ENCODE peak calls at places on chromosomes 16 and 17, in ten cellular contexts. G is CD8-positive, alpha-beta memory T cell; Y is endodermal cell; Z is thoracic aorta; A is testis; E is psoas muscle; I is kidney; Q is heart right ventricle; P is cardiac muscle cell; W is stomach. O is an unnamed sample.

GRCh38 chr17:50255766-50256480 is 18.3 kb upstream of the TMEM92 start:
- DNase-seq in A (no peak), I (peak), G (no peak), Q (no peak), E (no peak), W (no peak), P (no peak), Y (peak), Z (no peak), O (no peak)

GRCh38 chr16:79278506-79278905 is 322.0 kb downstream of the MAF start:
- DNase-seq in E (no peak), P (no peak), G (peak), A (no peak), W (no peak), Y (no peak), Q (no peak), Z (no peak), I (no peak), O (no peak)

GRCh38 chr17:81480140-81480917 is 32.3 kb downstream of the ACTG1 start:
- DNase-seq in P (no peak), Q (no peak), I (no peak), A (peak), G (no peak), W (no peak), E (peak), Z (no peak), Y (no peak), O (no peak)

GRCh38 chr16:83807710-83808572 is at the start of gene HSBP1:
- DNase-seq in W (peak), Z (peak), A (peak), G (peak), I (peak), Q (peak), E (peak), P (peak), Y (peak), O (no peak)

GRCh38 chr16:83470406-83470805 is 337.4 kb upstream of the HSBP1 start:
- DNase-seq in A (no peak), Z (no peak), Q (no peak), P (no peak), Y (no peak), G (no peak), I (no peak), W (no peak), E (no peak), O (no peak)

GRCh38 chr17:76529224-76529642 is 8.3 kb downstream of the CYGB start:
- DNase-seq in P (no peak), E (peak), W (peak), Z (peak), A (peak), I (peak), G (no peak), Q (peak), Y (no peak), O (no peak)

GRCh38 chr17:50443492-50444051 is 17.6 kb downstream of the ACSF2 start:
- DNase-seq in Q (no peak), G (no peak), Y (no peak), I (no peak), Z (no peak), E (no peak), A (peak), P (peak), W (no peak), O (no peak)

GRCh38 chr17:41464682-41465081 is 2.5 kb downstream of the KRT32 start:
- DNase-seq in Y (no peak), Z (peak), G (no peak), E (peak), W (peak), A (peak), Q (peak), P (peak), I (no peak), O (peak)

GRCh38 chr17:16281351-16281750 is 64.3 kb downstream of the PIGL start:
- DNase-seq in Z (no peak), P (no peak), A (no peak), W (no peak), Q (no peak), G (no peak), E (no peak), Y (no peak), I (no peak), O (no peak)

GRCh38 chr17:55237826-55238196 is 26.9 kb upstream of the HLF start:
- DNase-seq in E (no peak), Z (no peak), Q (no peak), A (no peak), G (no peak), W (no peak), P (no peak), I (no peak), Y (no peak), O (no peak)

GRCh38 chr17:77796201-77796860 is 162.2 kb upstream of the TNRC6C start:
- DNase-seq in I (no peak), P (no peak), W (no peak), Z (peak), Y (no peak), A (no peak), G (no peak), E (peak), Q (no peak), O (no peak)

GRCh38 chr17:63223212-63223911 is 222.7 kb downstream of the CYB561 start:
- DNase-seq in I (no peak), Y (no peak), E (no peak), G (no peak), W (no peak), P (no peak), A (no peak), Z (no peak), Q (no peak), O (no peak)

GRCh38 chr17:65593092-65593869 is 31.8 kb upstream of the AXIN2 start:
- DNase-seq in Y (peak), Q (no peak), G (no peak), I (no peak), E (no peak), W (no peak), A (no peak), P (no peak), Z (no peak), O (no peak)

GRCh38 chr16:3118846-3119245 is 6.5 kb downstream of the ZNF205 start:
- DNase-seq in A (no peak), G (no peak), Q (no peak), I (no peak), E (no peak), Y (no peak), P (no peak), Z (no peak), W (no peak), O (no peak)

GRCh38 chr16:66248096-66248495 is 118.4 kb upstream of the CDH5 start:
- DNase-seq in G (no peak), Q (peak), Z (no peak), Y (no peak), A (peak), P (no peak), E (peak), W (peak), I (peak), O (no peak)

GRCh38 chr16:66653581-66654350 is 42.8 kb downstream of the CMTM4 start:
- DNase-seq in I (no peak), W (no peak), E (no peak), P (no peak), Z (no peak), G (no peak), Q (no peak), Y (no peak), A (no peak), O (no peak)

GRCh38 chr17:3621146-3621720 is 12.0 kb upstream of the TRPV1 start:
- DNase-seq in Q (no peak), Z (no peak), E (no peak), P (no peak), Y (no peak), A (no peak), W (no peak), I (no peak), G (no peak), O (no peak)

GRCh38 chr16:24141466-24141865 is 114.7 kb upstream of the CACNG3 start:
- DNase-seq in W (no peak), A (no peak), Q (no peak), G (no peak), Y (no peak), I (no peak), P (no peak), E (no peak), Z (no peak), O (no peak)

GRCh38 chr16:48180868-48181480 is 25.2 kb upstream of the ABCC12 start:
- DNase-seq in I (no peak), G (no peak), Y (no peak), P (no peak), W (no peak), Z (no peak), Q (no peak), E (no peak), A (no peak), O (no peak)

GRCh38 chr16:354971-355441 is 2.5 kb upstream of the AXIN1 start:
- DNase-seq in E (no peak), A (no peak), G (peak), Z (no peak), I (peak), W (no peak), Q (no peak), P (no peak), Y (no peak), O (no peak)

GRCh38 chr16:9008335-9009260 is 44.9 kb upstream of the USP7 start:
- DNase-seq in W (peak), P (peak), E (peak), A (peak), Z (peak), Q (peak), G (peak), I (peak), Y (peak), O (no peak)

GRCh38 chr17:19339341-19339815 is 23.1 kb downstream of the B9D1 start:
- DNase-seq in A (no peak), E (no peak), I (no peak), G (no peak), P (no peak), Q (no peak), Z (no peak), Y (peak), W (peak), O (no peak)

GRCh38 chr17:66507103-66507923 is 204.9 kb downstream of the PRKCA start:
- DNase-seq in Z (peak), Y (no peak), P (no peak), A (peak), W (no peak), E (peak), I (no peak), G (no peak), Q (no peak), O (peak)

GRCh38 chr17:47789611-47790520 is 31.7 kb downstream of the OSBPL7 start:
- DNase-seq in W (peak), Q (peak), Y (peak), P (peak), A (peak), I (peak), Z (no peak), G (peak), E (peak), O (no peak)

GRCh38 chr17:77842148-77842905 is 116.2 kb upstream of the TNRC6C start:
- DNase-seq in Q (no peak), Y (no peak), A (no peak), W (no peak), E (no peak), I (no peak), Z (no peak), G (no peak), P (no peak), O (no peak)

GRCh38 chr17:58865301-58865700 is 109.6 kb downstream of the PPM1E start:
- DNase-seq in A (no peak), Q (no peak), G (no peak), W (no peak), Y (no peak), P (no peak), E (no peak), Z (no peak), I (no peak), O (no peak)

GRCh38 chr16:7505495-7505894 is 172.8 kb downstream of the RBFOX1 start:
- DNase-seq in I (no peak), G (no peak), Q (no peak), A (no peak), E (no peak), Y (no peak), P (no peak), Z (no peak), W (no peak), O (no peak)

GRCh38 chr16:66741131-66741900 is 10.1 kb downstream of the DYNC1LI2 start:
- DNase-seq in G (no peak), Q (peak), I (peak), Y (no peak), P (no peak), E (peak), Z (peak), A (peak), W (peak), O (peak)

GRCh38 chr16:1196494-1196893 is 28.6 kb downstream of the TPSG1 start:
- DNase-seq in Y (no peak), Z (no peak), P (no peak), E (no peak), G (no peak), A (no peak), I (no peak), Q (no peak), W (no peak), O (no peak)

GRCh38 chr16:85449885-85450245 is 163.3 kb upstream of the GSE1 start:
- DNase-seq in W (no peak), Z (no peak), E (no peak), A (no peak), I (no peak), P (no peak), G (no peak), Y (no peak), Q (no peak), O (no peak)
- H3K27ac ChIP-seq in W (peak), Z (no peak), E (peak), A (no peak), I (no peak), P (no peak), G (no peak), Y (peak), Q (no peak), O (no peak)

GRCh38 chr17:61406871-61407210 is 7.2 kb downstream of the TBX2 start:
- DNase-seq in A (no peak), W (no peak), Q (no peak), G (no peak), P (no peak), E (no peak), I (peak), Y (peak), Z (no peak), O (no peak)
- H3K27ac ChIP-seq in A (peak), W (peak), Q (peak), G (no peak), P (peak), E (no peak), I (peak), Y (no peak), Z (no peak), O (no peak)

DNA sequence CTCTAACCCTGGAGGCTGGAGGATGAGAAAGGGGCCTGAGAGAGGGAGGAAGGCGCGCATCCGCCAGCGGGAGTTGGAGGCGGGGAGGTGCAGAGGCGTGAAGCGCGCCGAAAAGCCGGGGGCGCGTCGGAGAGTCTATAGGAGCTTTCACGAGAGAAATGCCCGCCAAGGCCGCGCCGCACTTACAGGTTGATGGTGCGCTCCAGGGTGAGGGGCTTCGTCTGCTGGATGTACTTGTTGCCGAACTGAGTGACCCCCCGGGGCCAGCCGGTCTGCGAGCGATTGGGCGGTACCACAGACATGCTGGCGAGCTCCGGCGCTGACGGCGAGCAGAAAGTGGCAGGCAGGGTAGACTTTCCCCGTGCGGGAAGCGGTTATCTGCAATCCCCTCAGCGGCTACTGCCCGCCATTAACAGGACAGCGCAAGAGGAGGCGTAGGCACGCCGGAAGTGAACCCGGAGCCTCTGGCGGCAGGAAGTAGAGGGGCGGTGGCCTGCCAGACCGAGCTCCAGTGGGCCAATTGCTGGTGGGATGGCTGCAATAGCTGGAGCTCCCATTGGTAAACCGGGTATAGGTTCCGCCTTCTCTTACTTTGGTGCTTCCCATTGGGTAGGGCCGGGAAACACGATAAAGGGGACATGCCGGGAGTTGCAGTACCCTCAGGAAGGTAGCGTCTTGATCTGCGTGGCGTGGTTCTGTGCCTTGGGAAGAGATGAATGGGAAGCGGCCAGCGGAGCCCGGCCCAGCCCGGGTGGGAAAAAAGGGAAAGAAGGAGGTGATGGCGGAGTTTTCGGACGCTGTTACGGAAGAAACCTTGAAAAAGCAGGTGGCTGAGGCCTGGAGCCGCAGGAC is at the start of the genes NUDT21 and OGFOD1:
- DNase-seq in W (peak), Q (peak), Y (peak), G (peak), P (peak), A (peak), E (peak), I (peak), Z (peak), O (peak)
- H3K27ac ChIP-seq in W (peak), Q (peak), Y (peak), G (peak), P (peak), A (peak), E (peak), I (peak), Z (peak), O (peak)

GRCh38 chr17:44840274-44840673 is 7.4 kb upstream of the HIGD1B start:
- DNase-seq in G (no peak), I (no peak), E (no peak), W (no peak), P (no peak), Z (no peak), Y (no peak), A (no peak), Q (no peak), O (no peak)

GRCh38 chr17:44844390-44844830 is 3.3 kb upstream of the HIGD1B start:
- DNase-seq in W (no peak), Z (no peak), A (no peak), P (no peak), G (no peak), I (no peak), E (no peak), Y (peak), Q (peak), O (no peak)

GRCh38 chr17:44840936-44841335 is 6.7 kb upstream of the HIGD1B start:
- DNase-seq in Y (no peak), P (no peak), G (no peak), I (no peak), A (no peak), E (no peak), W (no peak), Z (no peak), Q (no peak), O (no peak)

GRCh38 chr17:44846206-44846605 is 1.5 kb upstream of the HIGD1B start:
- DNase-seq in A (no peak), W (no peak), I (no peak), Q (no peak), P (no peak), E (no peak), Y (no peak), Z (no peak), G (no peak), O (no peak)

DNA sequence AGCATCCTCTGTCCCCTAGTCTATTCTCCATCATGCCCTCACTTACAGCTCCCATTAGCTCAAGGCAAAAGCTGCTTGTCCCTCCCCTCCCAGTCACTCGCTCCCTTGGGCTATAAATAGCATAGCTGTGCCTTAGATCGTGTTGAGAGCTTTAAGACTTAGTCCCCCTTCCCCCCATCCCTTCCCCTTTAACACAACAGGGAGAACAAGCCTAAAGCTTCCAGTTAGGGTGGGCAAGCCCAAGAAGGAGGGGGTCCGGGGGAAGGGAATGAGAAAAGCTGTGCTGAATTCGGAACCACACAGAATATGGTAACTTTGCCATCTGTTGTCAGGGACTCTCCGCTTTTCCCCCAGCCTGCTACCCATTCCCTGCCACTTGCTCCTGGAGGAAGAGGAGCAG is 4.9 kb upstream of the HIGD1B start:
- DNase-seq in E (no peak), A (no peak), Y (peak), I (no peak), W (no peak), G (no peak), Q (no peak), Z (no peak), P (peak), O (no peak)
- H3K27ac ChIP-seq in E (no peak), A (no peak), Y (no peak), I (no peak), W (peak), G (no peak), Q (peak), Z (no peak), P (peak), O (no peak)

DNA sequence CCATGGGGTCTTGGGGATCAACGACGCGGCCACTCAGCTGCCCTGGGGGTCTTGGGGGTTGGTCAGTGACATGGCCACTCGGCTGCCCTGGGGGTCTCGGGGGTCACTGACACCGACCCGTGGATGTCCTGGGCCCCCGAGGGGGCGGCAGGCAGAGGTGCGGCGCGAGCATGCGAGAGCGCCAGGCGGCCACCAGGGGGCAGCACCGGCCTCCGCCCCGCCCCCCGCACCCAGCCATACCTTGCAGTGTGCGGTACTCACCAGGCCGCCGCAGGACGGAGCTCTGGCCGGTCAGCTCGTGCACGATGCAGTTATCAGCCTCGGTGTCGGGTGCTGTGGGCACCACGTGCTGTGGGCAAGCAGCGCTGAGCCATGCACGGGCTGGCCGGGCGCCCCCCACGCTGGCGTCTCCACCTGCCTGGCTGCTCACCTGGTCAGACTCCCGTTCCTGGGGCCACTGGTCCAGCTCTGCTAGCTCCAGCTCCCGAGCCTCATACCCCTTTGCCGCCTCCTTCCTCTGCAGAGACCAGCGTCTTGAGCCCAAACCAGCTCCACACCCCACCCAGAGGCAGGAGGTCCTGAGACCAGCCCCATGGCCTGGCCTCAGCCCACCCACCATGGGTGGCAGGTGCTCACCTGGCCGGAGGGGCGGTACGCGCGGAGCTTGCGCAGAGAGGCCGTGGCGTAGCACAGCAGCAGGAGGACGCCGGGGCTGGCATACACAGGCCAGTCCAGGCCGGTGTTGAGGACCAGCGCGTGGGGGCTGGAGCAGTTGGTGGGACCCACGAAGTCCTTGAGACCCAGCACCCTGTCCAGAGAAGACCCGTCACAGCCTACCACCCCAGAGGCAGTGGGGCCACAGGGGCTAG is 31.2 kb downstream of the CTU2 start:
- DNase-seq in A (peak), Y (peak), G (peak), W (peak), Q (peak), I (peak), E (peak), Z (no peak), P (peak), O (no peak)
- H3K27ac ChIP-seq in A (no peak), Y (no peak), G (no peak), W (peak), Q (no peak), I (no peak), E (no peak), Z (no peak), P (no peak), O (no peak)